ENCODE peak calls at places on chromosomes 3 and 15, in four cellular contexts. One of them, this sample, is unnamed.

GRCh38 chr3:64291345-64291744 is 66.1 kb upstream of the PRICKLE2 start:
- DNase-seq in endothelial cell of umbilical vein: peak; percentile 22
- DNase-seq in fibroblast of the conjunctiva: peak; percentile 83
- DNase-seq in dermis blood vessel endothelial cell: peak; percentile 17
- DNase-seq in this sample: peak; percentile 93

GRCh38 chr3:59247402-59247841 is 197.6 kb upstream of the CFAP20DC start:
- DNase-seq in fibroblast of the conjunctiva: no peak
- DNase-seq in dermis blood vessel endothelial cell: no peak
- DNase-seq in endothelial cell of umbilical vein: no peak
- DNase-seq in this sample: peak; percentile 52

GRCh38 chr3:25047058-25047457 is 381.0 kb upstream of the RARB start:
- DNase-seq in dermis blood vessel endothelial cell: peak; percentile 5
- DNase-seq in endothelial cell of umbilical vein: peak; percentile 64
- DNase-seq in fibroblast of the conjunctiva: no peak
- DNase-seq in this sample: no peak

GRCh38 chr15:76196949-76197315 is 114.3 kb downstream of the ETFA start:
- DNase-seq in fibroblast of the conjunctiva: no peak
- DNase-seq in endothelial cell of umbilical vein: no peak
- DNase-seq in dermis blood vessel endothelial cell: no peak
- DNase-seq in this sample: no peak

GRCh38 chr3:134867277-134867676 is 72.2 kb downstream of the EPHB1 start:
- DNase-seq in endothelial cell of umbilical vein: no peak
- DNase-seq in fibroblast of the conjunctiva: no peak
- DNase-seq in dermis blood vessel endothelial cell: no peak
- DNase-seq in this sample: no peak

GRCh38 chr3:33360136-33360825 is 79.9 kb downstream of the UBP1 start:
- DNase-seq in dermis blood vessel endothelial cell: peak; percentile 65
- DNase-seq in endothelial cell of umbilical vein: peak; percentile 63
- DNase-seq in fibroblast of the conjunctiva: peak; percentile 24
- DNase-seq in this sample: peak; percentile 79

GRCh38 chr15:74497584-74497983 is 36.6 kb upstream of the UBL7 start:
- DNase-seq in fibroblast of the conjunctiva: no peak
- DNase-seq in endothelial cell of umbilical vein: no peak
- DNase-seq in dermis blood vessel endothelial cell: peak; percentile 56
- DNase-seq in this sample: no peak

GRCh38 chr15:98721166-98721565 is 72.8 kb downstream of the IGF1R start:
- DNase-seq in fibroblast of the conjunctiva: no peak
- DNase-seq in endothelial cell of umbilical vein: no peak
- DNase-seq in dermis blood vessel endothelial cell: no peak
- DNase-seq in this sample: peak; percentile 46

GRCh38 chr3:189233225-189233858 is 61.6 kb downstream of the TPRG1 start:
- DNase-seq in dermis blood vessel endothelial cell: peak; percentile 65
- DNase-seq in fibroblast of the conjunctiva: peak; percentile 53
- DNase-seq in endothelial cell of umbilical vein: peak; percentile 27
- DNase-seq in this sample: peak; percentile 53

GRCh38 chr15:48965972-48966371 is 2.3 kb upstream of the SHC4 start:
- DNase-seq in fibroblast of the conjunctiva: no peak
- DNase-seq in dermis blood vessel endothelial cell: no peak
- DNase-seq in endothelial cell of umbilical vein: no peak
- DNase-seq in this sample: peak; percentile 78

GRCh38 chr15:33242165-33242564 is 47.7 kb upstream of the FMN1 start:
- DNase-seq in fibroblast of the conjunctiva: no peak
- DNase-seq in dermis blood vessel endothelial cell: peak; percentile 39
- DNase-seq in endothelial cell of umbilical vein: no peak
- DNase-seq in this sample: peak; percentile 27